ENCODE peak calls at places on chromosome 10, in seven cellular contexts. W, L, S, U, D, R and E are unnamed samples.

GRCh38 chr10:57249615-57250281 is 888.7 kb upstream of the ZWINT start:
- DNase-seq in W (no peak), L (no peak), S (no peak), U (no peak), D (no peak), R (no peak), E (no peak)

GRCh38 chr10:16597656-16598055 is 76.0 kb upstream of the C1QL3 start:
- DNase-seq in W (no peak), L (no peak), S (no peak), U (no peak), D (no peak), R (no peak), E (no peak)

GRCh38 chr10:7853892-7854289 is 35.6 kb downstream of the TAF3 start:
- DNase-seq in W (no peak), L (no peak), S (no peak), U (no peak), D (no peak), R (no peak), E (no peak)

GRCh38 chr10:14014423-14014822 is 316.3 kb downstream of the FRMD4A start:
- DNase-seq in W (no peak), L (no peak), S (no peak), U (no peak), D (no peak), R (no peak), E (no peak)

GRCh38 chr10:70648427-70648826 is 23.9 kb upstream of the ADAMTS14 start:
- DNase-seq in W (no peak), L (no peak), S (no peak), U (no peak), D (no peak), R (no peak), E (peak; percentile 28)

GRCh38 chr10:67818323-67818722 is 19.7 kb downstream of the DNAJC12 start:
- DNase-seq in W (no peak), L (no peak), S (no peak), U (no peak), D (peak; percentile 86), R (no peak), E (peak; percentile 57)

GRCh38 chr10:97325754-97326153 is 6.7 kb downstream of the FRAT1 start:
- DNase-seq in W (no peak), L (no peak), S (no peak), U (no peak), D (no peak), R (no peak), E (no peak)

GRCh38 chr10:51246156-51246555 is 171.9 kb downstream of the PRKG1 start:
- DNase-seq in W (no peak), L (no peak), S (no peak), U (no peak), D (no peak), R (no peak), E (no peak)

GRCh38 chr10:115827180-115827579 is 445.8 kb downstream of the GFRA1 start:
- DNase-seq in W (no peak), L (peak; percentile 43), S (peak; percentile 21), U (no peak), D (no peak), R (no peak), E (peak; percentile 7)

GRCh38 chr10:9869185-9869584 is 1148.5 kb upstream of the CELF2 start:
- DNase-seq in W (no peak), L (no peak), S (no peak), U (no peak), D (no peak), R (no peak), E (no peak)

GRCh38 chr10:120574986-120575385 is 118.0 kb downstream of the PLPP4 start:
- DNase-seq in W (no peak), L (no peak), S (no peak), U (no peak), D (no peak), R (no peak), E (no peak)

GRCh38 chr10:44733743-44734488 is 177.2 kb upstream of the TMEM72 start:
- DNase-seq in W (no peak), L (no peak), S (no peak), U (no peak), D (peak; percentile 18), R (no peak), E (no peak)

GRCh38 chr10:125037145-125037544 is 95.2 kb downstream of the ZRANB1 start:
- DNase-seq in W (no peak), L (no peak), S (peak; percentile 54), U (no peak), D (peak; percentile 58), R (peak; percentile 70), E (peak; percentile 77)

GRCh38 chr10:96767611-96768010 is 47.3 kb upstream of the PIK3AP1 start:
- DNase-seq in W (no peak), L (no peak), S (no peak), U (no peak), D (no peak), R (no peak), E (no peak)

GRCh38 chr10:34504534-34504933 is 310.6 kb downstream of the PARD3 start:
- DNase-seq in W (no peak), L (no peak), S (peak; percentile 31), U (no peak), D (no peak), R (no peak), E (peak; percentile 63)

GRCh38 chr10:102505462-102506115 is 1.8 kb downstream of the SUFU start:
- DNase-seq in W (no peak), L (no peak), S (no peak), U (no peak), D (no peak), R (no peak), E (no peak)

GRCh38 chr10:114874827-114875541 is 53.4 kb downstream of the FHIP2A start:
- DNase-seq in W (peak; percentile 44), L (no peak), S (peak; percentile 48), U (no peak), D (no peak), R (no peak), E (peak; percentile 60)

GRCh38 chr10:76274933-76275332 is 843.5 kb downstream of the LRMDA start:
- DNase-seq in W (no peak), L (no peak), S (no peak), U (no peak), D (no peak), R (no peak), E (no peak)

GRCh38 chr10:12241810-12242529 is 46.0 kb downstream of the CDC123 start:
- DNase-seq in W (no peak), L (no peak), S (no peak), U (no peak), D (no peak), R (peak; percentile 27), E (no peak)

GRCh38 chr10:84946984-84947383 is 618.6 kb downstream of the CCSER2 start:
- DNase-seq in W (no peak), L (no peak), S (no peak), U (no peak), D (no peak), R (no peak), E (no peak)

GRCh38 chr10:128451879-128452278 is 325.7 kb upstream of the MKI67 start:
- DNase-seq in W (no peak), L (no peak), S (no peak), U (no peak), D (no peak), R (no peak), E (no peak)

GRCh38 chr10:6721480-6721879 is 141.4 kb upstream of the PRKCQ start:
- DNase-seq in W (no peak), L (peak; percentile 95), S (peak; percentile 86), U (peak; percentile 70), D (no peak), R (no peak), E (peak; percentile 65)

GRCh38 chr10:66215005-66215404 is 710.8 kb upstream of the LRRTM3 start:
- DNase-seq in W (no peak), L (no peak), S (no peak), U (no peak), D (no peak), R (no peak), E (peak; percentile 5)

GRCh38 chr10:6136215-6137201 is 47.7 kb downstream of the RBM17 start:
- DNase-seq in W (no peak), L (peak; percentile 40), S (peak; percentile 86), U (peak; percentile 65), D (no peak), R (no peak), E (no peak)

GRCh38 chr10:23063387-23064287 is 31.7 kb upstream of the MSRB2 start:
- DNase-seq in W (no peak), L (no peak), S (peak; percentile 33), U (no peak), D (no peak), R (no peak), E (no peak)

GRCh38 chr10:49645417-49646255 is 31.8 kb downstream of the CHAT start:
- DNase-seq in W (no peak), L (no peak), S (no peak), U (no peak), D (no peak), R (no peak), E (no peak)

GRCh38 chr10:69731698-69732097 is 70.0 kb upstream of the COL13A1 start:
- DNase-seq in W (no peak), L (no peak), S (no peak), U (no peak), D (no peak), R (no peak), E (no peak)

GRCh38 chr10:17199351-17199804 is 2.1 kb downstream of the TRDMT1 start:
- DNase-seq in W (no peak), L (no peak), S (no peak), U (no peak), D (no peak), R (no peak), E (no peak)

GRCh38 chr10:80100861-80101695 is 22.6 kb downstream of the TMEM254 start:
- DNase-seq in W (no peak), L (no peak), S (no peak), U (no peak), D (no peak), R (no peak), E (peak; percentile 24)

GRCh38 chr10:25082276-25083204 is 66.1 kb downstream of the THNSL1 start:
- DNase-seq in W (no peak), L (no peak), S (no peak), U (no peak), D (no peak), R (no peak), E (no peak)

GRCh38 chr10:107653832-107654287 is 489.4 kb upstream of the SORCS1 start:
- DNase-seq in W (no peak), L (peak; percentile 1), S (peak; percentile 12), U (no peak), D (no peak), R (no peak), E (peak; percentile 41)

GRCh38 chr10:30691601-30692015 is 62.1 kb upstream of the LYZL2 start:
- DNase-seq in W (no peak), L (peak; percentile 86), S (no peak), U (no peak), D (no peak), R (no peak), E (no peak)

GRCh38 chr10:67650558-67650957 is 45.4 kb downstream of the CTNNA3 start:
- DNase-seq in W (no peak), L (no peak), S (no peak), U (no peak), D (no peak), R (no peak), E (no peak)

GRCh38 chr10:120423350-120424197 is 33.5 kb upstream of the PLPP4 start:
- DNase-seq in W (peak; percentile 45), L (no peak), S (peak; percentile 48), U (no peak), D (peak; percentile 74), R (no peak), E (peak; percentile 72)